ENCODE peak calls at places on chromosome 21, in four cellular contexts. M, I, T and Z are unnamed samples.

GRCh38 chr21:16588433-16588860 is 858.7 kb downstream of the USP25 start:
- DNase-seq in M (no peak), I (peak), T (no peak), Z (peak)

GRCh38 chr21:34279883-34280282 is 83.9 kb upstream of the KCNE2 start:
- DNase-seq in M (no peak), I (no peak), T (no peak), Z (no peak)

GRCh38 chr21:14581902-14582457 is 35.9 kb upstream of the SAMSN1 start:
- DNase-seq in M (no peak), I (no peak), T (no peak), Z (no peak)

GRCh38 chr21:42047821-42048613 is 23.1 kb upstream of the UMODL1 start:
- DNase-seq in M (peak), I (peak), T (no peak), Z (peak)

GRCh38 chr21:37780991-37781983 is 135.0 kb downstream of the KCNJ6 start:
- DNase-seq in M (no peak), I (no peak), T (no peak), Z (peak)

GRCh38 chr21:45418301-45419071 is 13.5 kb downstream of the COL18A1 start:
- DNase-seq in M (no peak), I (no peak), T (no peak), Z (no peak)

GRCh38 chr21:44450402-44450801 is 4.9 kb upstream of the LRRC3 start:
- DNase-seq in M (no peak), I (no peak), T (no peak), Z (no peak)

GRCh38 chr21:16070207-16070651 is 340.4 kb downstream of the USP25 start:
- DNase-seq in M (no peak), I (peak), T (no peak), Z (peak)

GRCh38 chr21:25944672-25945213 is 210.0 kb downstream of the GABPA start:
- DNase-seq in M (no peak), I (no peak), T (no peak), Z (peak)

GRCh38 chr21:21387891-21388290 is 389.7 kb downstream of the NCAM2 start:
- DNase-seq in M (no peak), I (no peak), T (no peak), Z (no peak)

GRCh38 chr21:35284199-35284598 is 235.1 kb upstream of the RUNX1 start:
- DNase-seq in M (no peak), I (no peak), T (no peak), Z (peak)

GRCh38 chr21:28687571-28687970 is 305.1 kb downstream of the LTN1 start:
- DNase-seq in M (no peak), I (no peak), T (no peak), Z (no peak)

GRCh38 chr21:25283720-25284119 is 323.6 kb downstream of the MRPL39 start:
- DNase-seq in M (peak), I (peak), T (no peak), Z (peak)

GRCh38 chr21:31482460-31482859 is 138.4 kb upstream of the TIAM1 start:
- DNase-seq in M (no peak), I (peak), T (no peak), Z (no peak)

GRCh38 chr21:43467785-43468184 is 40.9 kb upstream of the SIK1 start:
- DNase-seq in M (no peak), I (no peak), T (no peak), Z (no peak)

GRCh38 chr21:27346041-27346448 is 379.2 kb upstream of the ADAMTS5 start:
- DNase-seq in M (no peak), I (peak), T (no peak), Z (peak)

GRCh38 chr21:36681117-36681631 is 17.7 kb upstream of the SIM2 start:
- DNase-seq in M (no peak), I (no peak), T (no peak), Z (no peak)

GRCh38 chr21:39681845-39682244 is 63.1 kb upstream of the IGSF5 start:
- DNase-seq in M (no peak), I (peak), T (no peak), Z (peak)

GRCh38 chr21:41953831-41954653 is at the start of gene C2CD2:
- DNase-seq in M (peak), I (peak), T (no peak), Z (peak)